ENCODE peak calls at places on chromosomes 7 and 10, in seven cellular contexts. P is fibroblast of the aortic adventitia; V is CD8-positive, alpha-beta T cell; F is GM06990; L is astrocyte of the spinal cord; K is choroid plexus epithelial cell; M is endodermal cell. Y is an unnamed sample.

GRCh38 chr10:69425513-69426298 is 9.0 kb upstream of the TACR2 start:
- DNase-seq in P (no peak), V (no peak), F (no peak), L (no peak), K (no peak), M (no peak), Y (peak)

GRCh38 chr7:39357648-39358047 is 208.6 kb upstream of the YAE1 start:
- DNase-seq in P (no peak), V (no peak), F (no peak), L (no peak), K (no peak), M (peak), Y (no peak)

GRCh38 chr7:104264281-104264680 is 56.5 kb upstream of the ORC5 start:
- DNase-seq in P (peak), V (no peak), F (no peak), L (peak), K (peak), M (no peak), Y (no peak)

GRCh38 chr7:23347682-23348180 is 48.6 kb downstream of the MALSU1 start:
- DNase-seq in P (peak), V (no peak), F (no peak), L (peak), K (peak), M (no peak), Y (no peak)

GRCh38 chr7:78333530-78333929 is 535.0 kb downstream of the PHTF2 start:
- DNase-seq in P (no peak), V (no peak), F (no peak), L (no peak), K (no peak), M (no peak), Y (no peak)

GRCh38 chr7:55420535-55420934 is 55.4 kb downstream of the LANCL2 start:
- DNase-seq in P (no peak), V (no peak), F (no peak), L (no peak), K (peak), M (no peak), Y (no peak)

GRCh38 chr10:8049151-8049873 is 5.2 kb upstream of the GATA3 start:
- DNase-seq in P (no peak), V (no peak), F (peak), L (no peak), K (no peak), M (peak), Y (no peak)

GRCh38 chr7:152489044-152489443 is 53.2 kb upstream of the KMT2C start:
- DNase-seq in P (no peak), V (no peak), F (no peak), L (no peak), K (no peak), M (no peak), Y (no peak)

GRCh38 chr7:127486654-127487053 is 94.1 kb upstream of the ZNF800 start:
- DNase-seq in P (no peak), V (no peak), F (no peak), L (no peak), K (no peak), M (peak), Y (no peak)

GRCh38 chr7:104230606-104231005 is 22.8 kb upstream of the ORC5 start:
- DNase-seq in P (no peak), V (no peak), F (no peak), L (peak), K (peak), M (no peak), Y (no peak)

GRCh38 chr7:118583651-118584050 is 359.1 kb downstream of the ANKRD7 start:
- DNase-seq in P (no peak), V (no peak), F (no peak), L (no peak), K (no peak), M (no peak), Y (no peak)

DNA sequence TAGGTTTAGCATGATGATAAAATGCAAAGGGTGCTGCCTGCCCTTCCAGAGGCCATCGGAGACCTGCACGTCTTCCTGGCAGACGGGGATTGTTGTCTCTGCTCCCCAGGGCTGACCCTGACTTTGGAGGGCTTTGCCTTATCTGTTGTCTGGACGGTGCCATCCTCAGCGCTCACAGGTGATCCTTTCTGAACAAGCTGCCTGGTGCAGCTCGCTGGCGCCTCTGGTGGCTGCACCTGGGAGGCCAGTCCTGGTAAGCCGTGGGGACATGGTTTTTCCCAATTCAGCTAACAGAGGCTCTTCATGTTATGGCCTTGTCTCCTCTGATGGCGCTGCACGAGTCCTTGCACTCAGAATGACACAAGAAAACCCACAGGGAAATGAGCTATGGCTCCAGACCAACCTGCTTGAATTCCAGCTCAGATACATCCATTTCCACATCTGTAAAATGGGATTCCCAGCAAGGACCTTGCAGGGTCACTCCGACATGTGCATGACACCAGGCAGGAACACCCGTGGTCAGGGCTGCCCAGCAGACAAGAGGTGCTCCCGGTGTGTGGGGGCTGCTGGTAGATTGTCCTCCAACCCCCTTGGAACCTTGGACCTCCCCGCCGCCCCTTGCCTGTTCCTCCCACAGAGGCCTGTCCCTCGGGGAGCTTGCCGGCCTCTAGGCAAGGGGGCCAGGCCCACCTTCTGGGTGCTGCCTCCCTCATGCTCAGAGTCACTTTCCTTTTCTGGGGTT is 50.4 kb upstream of the SHH start:
- DNase-seq in P (no peak), V (no peak), F (no peak), L (no peak), K (no peak), M (peak), Y (no peak)
- TF ChIP-seq CTCF in P (no peak), V (no peak), F (peak), L (peak), K (peak), M (peak), Y (peak)

GRCh38 chr10:114518401-114519305 is 114.4 kb upstream of the AFAP1L2 start:
- DNase-seq in P (no peak), V (no peak), F (no peak), L (no peak), K (no peak), M (no peak), Y (no peak)

GRCh38 chr10:114519306-114519669 is 115.0 kb upstream of the AFAP1L2 start:
- DNase-seq in P (peak), V (no peak), F (no peak), L (no peak), K (no peak), M (no peak), Y (no peak)

GRCh38 chr10:114519756-114520288 is 115.5 kb upstream of the AFAP1L2 start:
- DNase-seq in P (no peak), V (no peak), F (no peak), L (no peak), K (no peak), M (no peak), Y (no peak)

GRCh38 chr10:114515515-114515914 is 111.2 kb upstream of the AFAP1L2 start:
- DNase-seq in P (no peak), V (no peak), F (no peak), L (no peak), K (no peak), M (no peak), Y (no peak)

GRCh38 chr10:114517681-114518250 is 113.5 kb upstream of the AFAP1L2 start:
- DNase-seq in P (no peak), V (no peak), F (no peak), L (no peak), K (no peak), M (no peak), Y (no peak)
- TF ChIP-seq CTCF in P (no peak), V (no peak), F (no peak), L (no peak), K (no peak), M (no peak), Y (no peak)

GRCh38 chr10:89224697-89225443 is 17.8 kb upstream of the CH25H start:
- DNase-seq in P (peak), V (no peak), F (no peak), L (no peak), K (peak), M (peak), Y (no peak)
- TF ChIP-seq CTCF in P (peak), V (no peak), F (no peak), L (peak), K (peak), M (peak), Y (no peak)

DNA sequence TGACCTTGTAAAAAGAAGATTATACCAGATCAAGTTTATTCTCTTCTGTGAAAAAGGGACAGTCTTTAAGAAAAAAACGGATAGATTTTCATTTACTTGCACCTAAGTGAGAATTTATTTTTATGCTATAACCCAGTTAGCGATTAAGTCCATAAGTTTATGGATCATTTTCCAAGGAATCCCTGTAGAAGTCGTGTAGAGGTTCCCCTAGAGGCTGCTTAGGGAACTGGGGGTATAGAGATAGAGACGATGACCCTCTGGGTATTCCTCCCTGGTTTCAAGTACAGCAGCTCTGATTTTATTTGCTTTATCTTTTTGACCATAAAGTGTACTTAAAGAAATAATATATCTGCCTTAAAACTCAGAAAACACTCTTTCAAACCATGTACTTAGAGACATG is 648.4 kb upstream of the LRRTM3 start:
- DNase-seq in P (no peak), V (no peak), F (no peak), L (no peak), K (no peak), M (no peak), Y (no peak)
- TF ChIP-seq CTCF in P (no peak), V (no peak), F (peak), L (peak), K (no peak), M (peak), Y (no peak)

GRCh38 chr10:76397210-76397881 is 965.9 kb downstream of the LRMDA start:
- DNase-seq in P (peak), V (no peak), F (no peak), L (peak), K (peak), M (no peak), Y (no peak)
- TF ChIP-seq CTCF in P (peak), V (no peak), F (no peak), L (no peak), K (peak), M (no peak), Y (no peak)